ENCODE peak calls at places on chromosomes 2 and 18, in five cellular contexts. One of them, this sample, is unnamed.

GRCh38 chr2:161134547-161135518 is 25.4 kb upstream of the TANK start:
- DNase-seq in dorsolateral prefrontal cortex: no peak
- DNase-seq in MM.1S: no peak
- DNase-seq in CD8-positive, alpha-beta T cell: no peak
- DNase-seq in H9: no peak
- DNase-seq in this sample: no peak

GRCh38 chr2:27798948-27799645 is 27.6 kb downstream of the MRPL33 start:
- DNase-seq in dorsolateral prefrontal cortex: peak; percentile 71
- DNase-seq in MM.1S: no peak
- DNase-seq in CD8-positive, alpha-beta T cell: no peak
- DNase-seq in H9: peak; percentile 65
- DNase-seq in this sample: peak; percentile 99

GRCh38 chr2:44528595-44528994 is 166.8 kb downstream of the CAMKMT start:
- DNase-seq in dorsolateral prefrontal cortex: no peak
- DNase-seq in MM.1S: no peak
- DNase-seq in CD8-positive, alpha-beta T cell: no peak
- DNase-seq in H9: no peak
- DNase-seq in this sample: no peak

GRCh38 chr18:50649821-50650220 is 89.9 kb downstream of the MAPK4 start:
- DNase-seq in dorsolateral prefrontal cortex: peak; percentile 63
- DNase-seq in MM.1S: no peak
- DNase-seq in CD8-positive, alpha-beta T cell: no peak
- DNase-seq in H9: no peak
- DNase-seq in this sample: no peak

GRCh38 chr2:222595573-222595972 is 60.3 kb downstream of the FARSB start:
- DNase-seq in dorsolateral prefrontal cortex: no peak
- DNase-seq in MM.1S: no peak
- DNase-seq in CD8-positive, alpha-beta T cell: no peak
- DNase-seq in H9: no peak
- DNase-seq in this sample: no peak

GRCh38 chr2:125259441-125259840 is 1234.4 kb downstream of the CNTNAP5 start:
- DNase-seq in dorsolateral prefrontal cortex: no peak
- DNase-seq in MM.1S: peak; percentile 85
- DNase-seq in CD8-positive, alpha-beta T cell: no peak
- DNase-seq in H9: no peak
- DNase-seq in this sample: no peak

GRCh38 chr18:13369756-13370510 is 151.4 kb downstream of the LDLRAD4 start:
- DNase-seq in dorsolateral prefrontal cortex: no peak
- DNase-seq in MM.1S: no peak
- DNase-seq in CD8-positive, alpha-beta T cell: no peak
- DNase-seq in H9: no peak
- DNase-seq in this sample: no peak

GRCh38 chr18:4720498-4720897 is 265.4 kb upstream of the DLGAP1 start:
- DNase-seq in dorsolateral prefrontal cortex: no peak
- DNase-seq in MM.1S: no peak
- DNase-seq in CD8-positive, alpha-beta T cell: no peak
- DNase-seq in H9: no peak
- DNase-seq in this sample: no peak

GRCh38 chr2:40093036-40093673 is 314.1 kb upstream of the THUMPD2 start:
- DNase-seq in dorsolateral prefrontal cortex: no peak
- DNase-seq in MM.1S: no peak
- DNase-seq in CD8-positive, alpha-beta T cell: no peak
- DNase-seq in H9: no peak
- DNase-seq in this sample: no peak

GRCh38 chr18:58861853-58862252 is 2.8 kb upstream of the ZNF532 start:
- DNase-seq in dorsolateral prefrontal cortex: no peak
- DNase-seq in MM.1S: no peak
- DNase-seq in CD8-positive, alpha-beta T cell: no peak
- DNase-seq in H9: no peak
- DNase-seq in this sample: no peak

GRCh38 chr2:182952741-182953450 is 85.4 kb downstream of the NCKAP1 start:
- DNase-seq in dorsolateral prefrontal cortex: no peak
- DNase-seq in MM.1S: no peak
- DNase-seq in CD8-positive, alpha-beta T cell: no peak
- DNase-seq in H9: no peak
- DNase-seq in this sample: no peak

GRCh38 chr18:11654736-11655604 is 34.1 kb upstream of the GNAL start:
- DNase-seq in dorsolateral prefrontal cortex: peak; percentile 47
- DNase-seq in MM.1S: peak; percentile 49
- DNase-seq in CD8-positive, alpha-beta T cell: peak; percentile 20
- DNase-seq in H9: peak; percentile 72
- DNase-seq in this sample: peak; percentile 17

GRCh38 chr2:85709385-85709784 is 15.2 kb downstream of the GNLY start:
- DNase-seq in dorsolateral prefrontal cortex: no peak
- DNase-seq in MM.1S: no peak
- DNase-seq in CD8-positive, alpha-beta T cell: no peak
- DNase-seq in H9: no peak
- DNase-seq in this sample: no peak

GRCh38 chr18:48053881-48054586 is 123.6 kb upstream of the SMAD2 start:
- DNase-seq in dorsolateral prefrontal cortex: no peak
- DNase-seq in MM.1S: no peak
- DNase-seq in CD8-positive, alpha-beta T cell: no peak
- DNase-seq in H9: no peak
- DNase-seq in this sample: no peak

GRCh38 chr2:206083602-206084467 is 2.1 kb downstream of the INO80D start:
- DNase-seq in dorsolateral prefrontal cortex: no peak
- DNase-seq in MM.1S: peak; percentile 55
- DNase-seq in CD8-positive, alpha-beta T cell: peak; percentile 25
- DNase-seq in H9: peak; percentile 86
- DNase-seq in this sample: no peak

GRCh38 chr2:136322436-136322835 is 204.5 kb upstream of the CXCR4 start:
- DNase-seq in dorsolateral prefrontal cortex: no peak
- DNase-seq in MM.1S: no peak
- DNase-seq in CD8-positive, alpha-beta T cell: no peak
- DNase-seq in H9: no peak
- DNase-seq in this sample: no peak

GRCh38 chr18:27931563-27931962 is 245.4 kb downstream of the CDH2 start:
- DNase-seq in dorsolateral prefrontal cortex: no peak
- DNase-seq in MM.1S: no peak
- DNase-seq in CD8-positive, alpha-beta T cell: no peak
- DNase-seq in H9: no peak
- DNase-seq in this sample: no peak

GRCh38 chr2:8154936-8155335 is 526.9 kb upstream of the ID2 start:
- DNase-seq in dorsolateral prefrontal cortex: no peak
- DNase-seq in MM.1S: no peak
- DNase-seq in CD8-positive, alpha-beta T cell: no peak
- DNase-seq in H9: no peak
- DNase-seq in this sample: no peak

GRCh38 chr2:150619607-150620330 is 132.3 kb upstream of the RND3 start:
- DNase-seq in dorsolateral prefrontal cortex: no peak
- DNase-seq in MM.1S: no peak
- DNase-seq in CD8-positive, alpha-beta T cell: no peak
- DNase-seq in H9: no peak
- DNase-seq in this sample: no peak

GRCh38 chr2:216222650-216223352 is 113.7 kb downstream of the XRCC5 start:
- DNase-seq in dorsolateral prefrontal cortex: no peak
- DNase-seq in MM.1S: peak; percentile 85
- DNase-seq in CD8-positive, alpha-beta T cell: no peak
- DNase-seq in H9: peak; percentile 29
- DNase-seq in this sample: peak; percentile 33
- TF ChIP-seq CTCF in dorsolateral prefrontal cortex: no peak
- TF ChIP-seq CTCF in MM.1S: peak; percentile 77
- TF ChIP-seq CTCF in CD8-positive, alpha-beta T cell: no peak
- TF ChIP-seq CTCF in H9: peak; percentile 73
- TF ChIP-seq CTCF in this sample: peak; percentile 63

GRCh38 chr2:24494415-24494814 is 3.4 kb downstream of the NCOA1 start:
- DNase-seq in dorsolateral prefrontal cortex: no peak
- DNase-seq in MM.1S: no peak
- DNase-seq in CD8-positive, alpha-beta T cell: no peak
- DNase-seq in H9: no peak
- DNase-seq in this sample: no peak

GRCh38 chr2:24490674-24491625 is at the start of gene NCOA1:
- DNase-seq in dorsolateral prefrontal cortex: peak; percentile 84
- DNase-seq in MM.1S: peak; percentile 92
- DNase-seq in CD8-positive, alpha-beta T cell: peak; percentile 89
- DNase-seq in H9: peak; percentile 92
- DNase-seq in this sample: peak; percentile 33

GRCh38 chr2:24493713-24494112 is 2.7 kb downstream of the NCOA1 start:
- DNase-seq in dorsolateral prefrontal cortex: no peak
- DNase-seq in MM.1S: no peak
- DNase-seq in CD8-positive, alpha-beta T cell: no peak
- DNase-seq in H9: no peak
- DNase-seq in this sample: no peak

GRCh38 chr2:24491626-24492282 is 700 bp downstream of the NCOA1 start:
- DNase-seq in dorsolateral prefrontal cortex: peak; percentile 26
- DNase-seq in MM.1S: peak; percentile 47
- DNase-seq in CD8-positive, alpha-beta T cell: peak; percentile 57
- DNase-seq in H9: peak; percentile 43
- DNase-seq in this sample: no peak

DNA sequence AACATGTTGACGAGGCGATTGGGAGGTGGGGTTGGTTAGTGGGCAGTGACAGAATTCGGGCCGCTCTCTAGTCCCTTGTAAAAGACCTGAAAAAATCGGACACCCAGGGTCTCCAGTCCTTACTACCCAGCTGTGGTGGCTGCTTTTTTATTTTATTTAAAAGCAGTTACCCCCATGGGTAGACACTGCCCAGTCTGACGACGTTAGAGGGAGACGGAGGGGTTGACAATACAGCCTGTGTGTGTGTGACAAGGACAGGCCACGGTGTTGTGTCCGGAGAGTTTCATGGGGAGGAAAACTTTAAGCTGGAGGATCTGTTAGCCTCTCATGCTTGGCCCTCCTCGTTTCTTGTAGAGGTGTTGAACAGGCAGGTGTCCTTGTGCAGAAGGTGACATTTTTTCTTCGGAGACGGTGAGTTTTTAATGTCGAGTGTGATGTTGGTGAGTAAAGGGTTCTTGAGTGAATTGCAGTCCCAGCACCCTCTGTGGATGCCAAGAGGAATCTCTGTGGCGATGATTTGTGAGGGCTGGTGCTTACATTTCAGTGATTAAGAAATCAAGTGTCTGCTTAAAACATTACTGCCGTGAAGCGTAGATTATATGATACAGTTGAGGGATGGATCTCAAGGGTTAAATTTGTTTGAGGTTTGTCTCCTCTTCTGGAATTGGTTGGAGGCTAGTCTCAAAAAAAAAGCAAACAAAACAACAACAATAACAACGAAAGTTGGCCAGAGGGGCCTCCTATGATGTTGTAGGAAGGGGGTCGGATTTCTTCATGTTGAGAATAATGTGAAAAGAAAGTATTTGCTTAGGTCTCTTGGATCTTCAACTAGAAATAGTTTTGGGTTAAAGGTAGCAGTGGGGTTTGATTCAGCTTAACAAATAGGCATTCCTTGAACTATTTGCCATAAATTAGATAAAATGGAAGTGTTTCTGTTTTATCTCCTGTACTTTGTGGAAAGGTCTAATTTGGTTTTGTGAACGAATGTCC is 1.5 kb downstream of the NCOA1 start:
- DNase-seq in dorsolateral prefrontal cortex: peak; percentile 17
- DNase-seq in MM.1S: no peak
- DNase-seq in CD8-positive, alpha-beta T cell: peak; percentile 24
- DNase-seq in H9: no peak
- DNase-seq in this sample: no peak
- H3K27ac ChIP-seq in dorsolateral prefrontal cortex: peak overlapping the region; percentile 94
- H3K27ac ChIP-seq in MM.1S: no peak overlapping the region
- H3K27ac ChIP-seq in CD8-positive, alpha-beta T cell: peak overlapping the region; percentile 46
- H3K27ac ChIP-seq in H9: no peak overlapping the region
- H3K27ac ChIP-seq in this sample: peak overlapping the region; percentile 62

DNA sequence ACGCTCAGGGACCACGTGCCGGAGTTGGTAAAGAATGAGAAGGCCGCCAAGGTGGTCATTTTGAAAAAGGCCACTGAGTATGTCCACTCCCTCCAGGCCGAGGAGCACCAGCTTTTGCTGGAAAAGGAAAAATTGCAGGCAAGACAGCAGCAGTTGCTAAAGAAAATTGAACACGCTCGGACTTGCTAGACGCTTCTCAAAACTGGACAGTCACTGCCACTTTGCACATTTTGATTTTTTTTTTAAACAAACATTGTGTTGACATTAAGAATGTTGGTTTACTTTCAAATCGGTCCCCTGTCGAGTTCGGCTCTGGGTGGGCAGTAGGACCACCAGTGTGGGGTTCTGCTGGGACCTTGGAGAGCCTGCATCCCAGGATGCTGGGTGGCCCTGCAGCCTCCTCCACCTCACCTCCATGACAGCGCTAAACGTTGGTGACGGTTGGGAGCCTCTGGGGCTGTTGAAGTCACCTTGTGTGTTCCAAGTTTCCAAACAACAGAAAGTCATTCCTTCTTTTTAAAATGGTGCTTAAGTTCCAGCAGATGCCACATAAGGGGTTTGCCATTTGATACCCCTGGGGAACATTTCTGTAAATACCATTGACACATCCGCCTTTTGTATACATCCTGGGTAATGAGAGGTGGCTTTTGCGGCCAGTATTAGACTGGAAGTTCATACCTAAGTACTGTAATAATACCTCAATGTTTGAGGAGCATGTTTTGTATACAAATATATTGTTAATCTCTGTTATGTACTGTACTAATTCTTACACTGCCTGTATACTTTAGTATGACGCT is 5.8 kb downstream of the MYCN start:
- DNase-seq in dorsolateral prefrontal cortex: no peak
- DNase-seq in MM.1S: no peak
- DNase-seq in CD8-positive, alpha-beta T cell: no peak
- DNase-seq in H9: no peak
- DNase-seq in this sample: no peak
- TF ChIP-seq CTCF in dorsolateral prefrontal cortex: no peak
- TF ChIP-seq CTCF in MM.1S: no peak
- TF ChIP-seq CTCF in CD8-positive, alpha-beta T cell: no peak
- TF ChIP-seq CTCF in H9: no peak
- TF ChIP-seq CTCF in this sample: no peak

DNA sequence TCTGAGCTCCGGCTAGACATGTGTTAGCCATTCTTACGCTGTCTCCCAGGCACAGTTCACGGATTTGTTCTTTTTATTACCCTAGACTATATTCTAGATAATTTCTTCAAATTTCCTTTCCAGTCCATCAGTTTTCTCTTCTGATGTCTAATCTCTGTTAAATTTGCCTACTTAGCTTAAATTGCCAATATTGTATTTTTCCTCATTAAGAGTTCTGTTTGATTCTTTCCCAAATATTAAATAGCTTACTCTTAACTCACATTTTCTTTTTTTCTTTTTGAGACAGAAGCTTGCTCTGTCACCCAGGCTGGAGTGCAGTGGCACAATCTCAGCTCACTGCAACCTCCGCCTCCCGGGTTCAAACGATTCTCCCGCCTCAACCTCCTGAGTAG is 21.2 kb downstream of the CROCC2 start:
- DNase-seq in dorsolateral prefrontal cortex: no peak
- DNase-seq in MM.1S: no peak
- DNase-seq in CD8-positive, alpha-beta T cell: no peak
- DNase-seq in H9: no peak
- DNase-seq in this sample: no peak
- H3K27ac ChIP-seq in dorsolateral prefrontal cortex: no peak overlapping the region
- H3K27ac ChIP-seq in MM.1S: no peak overlapping the region
- H3K27ac ChIP-seq in CD8-positive, alpha-beta T cell: no peak overlapping the region
- H3K27ac ChIP-seq in H9: no peak overlapping the region
- H3K27ac ChIP-seq in this sample: no peak overlapping the region

This sample was measured in Panc1.